ENCODE peak calls at places on chromosomes 1 and 21, in nine cellular contexts. One of them, this sample, is unnamed.

GRCh38 chr21:17250651-17251294 is 262.1 kb upstream of the CXADR start:
- DNase-seq in endothelial cell: no peak
- DNase-seq in tibial nerve: no peak
- DNase-seq in DND-41: no peak
- DNase-seq in CD8-positive, alpha-beta T cell: no peak
- DNase-seq in thoracic aorta: no peak
- DNase-seq in transverse colon: no peak
- DNase-seq in uterus: no peak
- DNase-seq in brain microvascular endothelial cell: peak
- DNase-seq in this sample: no peak

GRCh38 chr1:176795929-176796328 is 333.0 kb downstream of the PAPPA2 start:
- DNase-seq in DND-41: no peak
- DNase-seq in thoracic aorta: no peak
- DNase-seq in brain microvascular endothelial cell: no peak
- DNase-seq in tibial nerve: no peak
- DNase-seq in endothelial cell: no peak
- DNase-seq in CD8-positive, alpha-beta T cell: no peak
- DNase-seq in transverse colon: no peak
- DNase-seq in uterus: no peak
- DNase-seq in this sample: no peak

GRCh38 chr21:44917446-44918106 is 3.1 kb downstream of the ITGB2 start:
- DNase-seq in tibial nerve: no peak
- DNase-seq in uterus: no peak
- DNase-seq in CD8-positive, alpha-beta T cell: no peak
- DNase-seq in thoracic aorta: no peak
- DNase-seq in DND-41: no peak
- DNase-seq in endothelial cell: no peak
- DNase-seq in brain microvascular endothelial cell: no peak
- DNase-seq in transverse colon: no peak
- DNase-seq in this sample: no peak

GRCh38 chr1:10694274-10694632 is 102.2 kb downstream of the CASZ1 start:
- DNase-seq in uterus: no peak
- DNase-seq in transverse colon: no peak
- DNase-seq in brain microvascular endothelial cell: no peak
- DNase-seq in CD8-positive, alpha-beta T cell: no peak
- DNase-seq in endothelial cell: no peak
- DNase-seq in tibial nerve: no peak
- DNase-seq in thoracic aorta: no peak
- DNase-seq in DND-41: no peak
- DNase-seq in this sample: no peak

GRCh38 chr1:19738106-19738505 is 61.6 kb downstream of the TMCO4 start:
- DNase-seq in CD8-positive, alpha-beta T cell: no peak
- DNase-seq in thoracic aorta: no peak
- DNase-seq in brain microvascular endothelial cell: no peak
- DNase-seq in DND-41: no peak
- DNase-seq in endothelial cell: no peak
- DNase-seq in transverse colon: no peak
- DNase-seq in tibial nerve: no peak
- DNase-seq in uterus: no peak
- DNase-seq in this sample: no peak

GRCh38 chr1:208781391-208782035 is 537.3 kb upstream of the PLXNA2 start:
- DNase-seq in CD8-positive, alpha-beta T cell: no peak
- DNase-seq in thoracic aorta: no peak
- DNase-seq in DND-41: no peak
- DNase-seq in uterus: no peak
- DNase-seq in endothelial cell: no peak
- DNase-seq in tibial nerve: no peak
- DNase-seq in transverse colon: no peak
- DNase-seq in brain microvascular endothelial cell: no peak
- DNase-seq in this sample: no peak

GRCh38 chr1:1869459-1869858 is 21.4 kb downstream of the GNB1 start:
- DNase-seq in thoracic aorta: no peak
- DNase-seq in CD8-positive, alpha-beta T cell: no peak
- DNase-seq in uterus: no peak
- DNase-seq in endothelial cell: no peak
- DNase-seq in DND-41: no peak
- DNase-seq in transverse colon: no peak
- DNase-seq in brain microvascular endothelial cell: no peak
- DNase-seq in tibial nerve: no peak
- DNase-seq in this sample: no peak

GRCh38 chr1:23591460-23592208 is 32.3 kb upstream of the ID3 start:
- DNase-seq in uterus: no peak
- DNase-seq in CD8-positive, alpha-beta T cell: no peak
- DNase-seq in tibial nerve: no peak
- DNase-seq in transverse colon: no peak
- DNase-seq in brain microvascular endothelial cell: no peak
- DNase-seq in endothelial cell: no peak
- DNase-seq in DND-41: no peak
- DNase-seq in thoracic aorta: no peak
- DNase-seq in this sample: no peak

GRCh38 chr21:15211491-15212133 is 146.8 kb upstream of the NRIP1 start:
- DNase-seq in uterus: no peak
- DNase-seq in endothelial cell: no peak
- DNase-seq in brain microvascular endothelial cell: no peak
- DNase-seq in thoracic aorta: no peak
- DNase-seq in transverse colon: no peak
- DNase-seq in tibial nerve: no peak
- DNase-seq in DND-41: no peak
- DNase-seq in CD8-positive, alpha-beta T cell: no peak
- DNase-seq in this sample: no peak

GRCh38 chr1:75614455-75615379 is 3.8 kb upstream of the SLC44A5 start:
- DNase-seq in brain microvascular endothelial cell: no peak
- DNase-seq in endothelial cell: peak
- DNase-seq in thoracic aorta: no peak
- DNase-seq in uterus: no peak
- DNase-seq in tibial nerve: no peak
- DNase-seq in transverse colon: peak
- DNase-seq in DND-41: peak
- DNase-seq in CD8-positive, alpha-beta T cell: no peak
- DNase-seq in this sample: peak

GRCh38 chr1:6726253-6726652 is 24.6 kb upstream of the DNAJC11 start:
- DNase-seq in endothelial cell: no peak
- DNase-seq in transverse colon: no peak
- DNase-seq in brain microvascular endothelial cell: no peak
- DNase-seq in thoracic aorta: no peak
- DNase-seq in DND-41: no peak
- DNase-seq in tibial nerve: no peak
- DNase-seq in uterus: no peak
- DNase-seq in CD8-positive, alpha-beta T cell: no peak
- DNase-seq in this sample: no peak

GRCh38 chr1:245166471-245166885 is 11.7 kb downstream of the KIF26B start:
- DNase-seq in uterus: no peak
- DNase-seq in DND-41: no peak
- DNase-seq in endothelial cell: peak
- DNase-seq in thoracic aorta: no peak
- DNase-seq in transverse colon: no peak
- DNase-seq in tibial nerve: no peak
- DNase-seq in brain microvascular endothelial cell: no peak
- DNase-seq in CD8-positive, alpha-beta T cell: no peak
- DNase-seq in this sample: no peak

GRCh38 chr1:84603941-84604830 is 29.9 kb upstream of the CTBS start:
- DNase-seq in thoracic aorta: peak
- DNase-seq in endothelial cell: no peak
- DNase-seq in brain microvascular endothelial cell: peak
- DNase-seq in DND-41: no peak
- DNase-seq in uterus: peak
- DNase-seq in CD8-positive, alpha-beta T cell: no peak
- DNase-seq in tibial nerve: no peak
- DNase-seq in transverse colon: no peak
- DNase-seq in this sample: no peak

GRCh38 chr1:1556505-1556904 is 16.1 kb upstream of the TMEM240 start:
- DNase-seq in tibial nerve: no peak
- DNase-seq in transverse colon: no peak
- DNase-seq in thoracic aorta: no peak
- DNase-seq in uterus: no peak
- DNase-seq in endothelial cell: no peak
- DNase-seq in brain microvascular endothelial cell: no peak
- DNase-seq in DND-41: no peak
- DNase-seq in CD8-positive, alpha-beta T cell: no peak
- DNase-seq in this sample: no peak

GRCh38 chr1:59952065-59952464 is 25.5 kb upstream of the CYP2J2 start:
- DNase-seq in CD8-positive, alpha-beta T cell: no peak
- DNase-seq in brain microvascular endothelial cell: peak
- DNase-seq in DND-41: no peak
- DNase-seq in uterus: no peak
- DNase-seq in thoracic aorta: no peak
- DNase-seq in transverse colon: no peak
- DNase-seq in tibial nerve: no peak
- DNase-seq in endothelial cell: no peak
- DNase-seq in this sample: no peak

GRCh38 chr1:61318319-61319125 is 236.2 kb downstream of the NFIA start:
- DNase-seq in brain microvascular endothelial cell: peak
- DNase-seq in transverse colon: peak
- DNase-seq in thoracic aorta: no peak
- DNase-seq in CD8-positive, alpha-beta T cell: no peak
- DNase-seq in tibial nerve: no peak
- DNase-seq in DND-41: no peak
- DNase-seq in uterus: no peak
- DNase-seq in endothelial cell: no peak
- DNase-seq in this sample: no peak

DNA sequence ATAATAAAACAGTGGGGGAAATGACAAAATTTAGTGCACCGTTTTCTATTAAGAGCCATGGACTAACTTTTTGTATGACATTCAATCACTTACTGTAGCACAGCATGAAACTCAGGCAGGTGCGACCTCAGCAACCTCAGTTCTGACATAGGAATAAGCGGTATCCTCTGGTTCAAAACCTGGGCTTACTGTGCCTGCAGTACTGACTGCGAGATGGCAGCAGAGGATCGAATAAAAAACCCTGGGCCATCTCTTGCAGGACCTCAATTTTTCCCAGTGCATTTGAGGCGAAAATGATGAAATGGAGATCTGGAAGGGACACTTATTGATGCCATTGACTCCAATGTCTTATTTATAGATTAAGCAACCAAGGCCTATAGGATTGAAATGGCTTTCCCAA is 214.7 kb downstream of the ADGRL2 start:
- DNase-seq in brain microvascular endothelial cell: no peak
- DNase-seq in tibial nerve: no peak
- DNase-seq in CD8-positive, alpha-beta T cell: no peak
- DNase-seq in uterus: no peak
- DNase-seq in endothelial cell: no peak
- DNase-seq in thoracic aorta: no peak
- DNase-seq in DND-41: no peak
- DNase-seq in transverse colon: no peak
- DNase-seq in this sample: no peak
- TF ChIP-seq CTCF in brain microvascular endothelial cell: no peak
- TF ChIP-seq CTCF in tibial nerve: no peak
- TF ChIP-seq CTCF in CD8-positive, alpha-beta T cell: no peak
- TF ChIP-seq CTCF in uterus: no peak
- TF ChIP-seq CTCF in endothelial cell: no peak
- TF ChIP-seq CTCF in thoracic aorta: no peak
- TF ChIP-seq CTCF in DND-41: no peak
- TF ChIP-seq CTCF in transverse colon: no peak
- TF ChIP-seq CTCF in this sample: no peak

DNA sequence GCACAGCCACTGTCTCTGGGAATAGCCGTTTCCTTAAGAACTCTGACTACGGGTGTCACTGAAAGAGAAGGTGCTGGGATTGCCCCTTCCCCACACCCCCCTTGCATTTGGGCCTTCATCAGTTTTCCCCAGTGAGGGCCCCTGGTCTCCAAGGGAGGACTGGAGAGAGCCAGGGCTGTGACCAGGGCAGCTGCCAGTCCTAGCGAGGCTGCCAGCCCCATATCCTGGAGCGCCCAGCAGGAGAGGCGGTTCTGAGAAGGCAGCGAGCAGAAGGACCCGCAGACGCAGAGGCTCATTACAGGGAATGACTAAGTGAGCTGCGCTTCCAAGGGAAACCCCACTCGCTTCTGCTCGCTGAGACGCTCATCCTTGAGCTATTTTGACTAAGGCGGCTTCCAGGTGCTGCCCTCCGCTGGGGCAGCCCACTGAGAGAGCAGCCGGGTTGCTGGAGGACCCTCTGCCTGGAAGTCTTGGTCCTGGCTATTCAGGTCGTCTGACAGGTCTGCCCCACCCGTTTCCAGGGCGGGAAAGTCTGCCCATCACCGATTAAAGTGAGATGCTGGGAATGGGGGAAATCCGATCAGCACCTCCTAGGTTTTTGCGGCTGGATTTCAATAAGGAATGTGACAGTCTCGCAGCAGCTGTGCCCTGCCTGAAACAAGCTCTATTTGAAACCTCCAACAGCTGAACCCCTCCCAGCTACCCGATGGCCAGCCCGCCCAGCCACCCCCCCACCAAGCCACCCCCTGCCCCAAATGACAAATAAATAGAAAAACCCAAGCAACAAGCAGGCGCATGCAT is 2.9 kb downstream of the KCNN3 start:
- DNase-seq in endothelial cell: no peak
- DNase-seq in uterus: peak
- DNase-seq in tibial nerve: no peak
- DNase-seq in brain microvascular endothelial cell: peak
- DNase-seq in DND-41: no peak
- DNase-seq in CD8-positive, alpha-beta T cell: no peak
- DNase-seq in thoracic aorta: no peak
- DNase-seq in transverse colon: peak
- DNase-seq in this sample: no peak
- TF ChIP-seq CTCF in endothelial cell: no peak
- TF ChIP-seq CTCF in uterus: peak
- TF ChIP-seq CTCF in tibial nerve: no peak
- TF ChIP-seq CTCF in brain microvascular endothelial cell: peak
- TF ChIP-seq CTCF in DND-41: no peak
- TF ChIP-seq CTCF in CD8-positive, alpha-beta T cell: no peak
- TF ChIP-seq CTCF in thoracic aorta: no peak
- TF ChIP-seq CTCF in transverse colon: no peak
- TF ChIP-seq CTCF in this sample: no peak

GRCh38 chr1:74468982-74469603 is 43.3 kb downstream of the LRRC53 start:
- DNase-seq in tibial nerve: no peak
- DNase-seq in brain microvascular endothelial cell: no peak
- DNase-seq in thoracic aorta: no peak
- DNase-seq in endothelial cell: no peak
- DNase-seq in uterus: no peak
- DNase-seq in DND-41: no peak
- DNase-seq in CD8-positive, alpha-beta T cell: no peak
- DNase-seq in transverse colon: no peak
- DNase-seq in this sample: no peak
- TF ChIP-seq CTCF in tibial nerve: peak
- TF ChIP-seq CTCF in brain microvascular endothelial cell: peak
- TF ChIP-seq CTCF in thoracic aorta: peak
- TF ChIP-seq CTCF in endothelial cell: peak
- TF ChIP-seq CTCF in uterus: peak
- TF ChIP-seq CTCF in DND-41: peak
- TF ChIP-seq CTCF in CD8-positive, alpha-beta T cell: peak
- TF ChIP-seq CTCF in transverse colon: peak
- TF ChIP-seq CTCF in this sample: peak

DNA sequence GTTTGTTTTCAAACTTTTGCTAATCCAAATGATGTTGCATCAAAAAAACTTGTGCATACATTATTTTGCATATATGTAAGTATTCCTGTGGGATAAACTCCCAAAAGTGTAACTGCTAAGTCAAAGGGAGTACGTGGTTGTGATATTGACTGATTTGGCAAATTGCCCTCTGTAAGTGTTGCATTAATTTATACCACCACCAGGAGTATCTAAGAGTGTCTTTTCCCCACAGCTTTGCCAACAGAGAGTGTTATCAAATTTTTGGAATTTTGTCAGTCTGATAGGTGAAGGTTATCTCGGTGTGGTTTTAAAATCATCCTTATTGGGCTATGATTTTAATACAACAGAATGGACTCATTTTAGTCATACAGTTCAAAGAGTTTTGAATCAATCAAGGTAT is 30.1 kb upstream of the PARP1 start:
- DNase-seq in uterus: no peak
- DNase-seq in transverse colon: no peak
- DNase-seq in DND-41: no peak
- DNase-seq in thoracic aorta: no peak
- DNase-seq in CD8-positive, alpha-beta T cell: no peak
- DNase-seq in tibial nerve: no peak
- DNase-seq in brain microvascular endothelial cell: no peak
- DNase-seq in endothelial cell: no peak
- DNase-seq in this sample: no peak
- TF ChIP-seq CTCF in uterus: no peak
- TF ChIP-seq CTCF in transverse colon: peak
- TF ChIP-seq CTCF in DND-41: peak
- TF ChIP-seq CTCF in thoracic aorta: no peak
- TF ChIP-seq CTCF in CD8-positive, alpha-beta T cell: peak
- TF ChIP-seq CTCF in tibial nerve: no peak
- TF ChIP-seq CTCF in brain microvascular endothelial cell: no peak
- TF ChIP-seq CTCF in endothelial cell: peak
- TF ChIP-seq CTCF in this sample: no peak

This sample was measured in neural crest cell.